ENCODE peak calls at places on chromosomes 13 and 19, in eight cellular contexts. V, L, Q, H, E, X, N and S are unnamed samples.

GRCh38 chr19:49506575-49507105 is 5.8 kb upstream of the FCGRT start:
- DNase-seq in V (no peak), N (peak), L (peak), H (peak), Q (no peak), X (peak), E (no peak), S (peak)

GRCh38 chr19:840519-841206 is at the start of gene PRTN3:
- DNase-seq in L (no peak), X (no peak), E (no peak), V (no peak), N (no peak), Q (no peak), H (no peak), S (no peak)

GRCh38 chr19:991174-991931 is 7.2 kb downstream of the WDR18 start:
- DNase-seq in N (peak), Q (no peak), L (peak), H (no peak), X (peak), E (peak), V (no peak), S (peak)

GRCh38 chr19:11375143-11375948 is 880 bp downstream of the SWSAP1 start:
- DNase-seq in E (no peak), V (peak), L (no peak), H (peak), N (no peak), X (peak), Q (peak), S (no peak)

GRCh38 chr19:33629826-33630375 is 8.1 kb downstream of the CHST8 start:
- DNase-seq in X (no peak), E (no peak), Q (no peak), V (no peak), N (no peak), L (no peak), H (no peak), S (no peak)

GRCh38 chr19:50003810-50004419 is 21.3 kb downstream of the VRK3 start:
- DNase-seq in X (no peak), V (no peak), L (peak), Q (peak), E (peak), N (peak), H (peak), S (peak)

GRCh38 chr13:112870737-112871287 is 98.2 kb upstream of the MCF2L start:
- DNase-seq in H (no peak), L (no peak), N (no peak), Q (no peak), X (no peak), E (no peak), V (no peak), S (no peak)

GRCh38 chr19:19410553-19411550 is 5.4 kb downstream of the GATAD2A start:
- DNase-seq in E (no peak), Q (no peak), X (no peak), N (no peak), H (no peak), V (no peak), L (no peak), S (no peak)

GRCh38 chr13:39297664-39298171 is 259.5 kb downstream of the NHLRC3 start:
- DNase-seq in Q (no peak), L (no peak), X (no peak), H (no peak), V (no peak), N (peak), E (no peak), S (no peak)

GRCh38 chr19:47421844-47422395 is 2.6 kb upstream of the MEIS3 start:
- DNase-seq in X (peak), E (no peak), V (no peak), H (no peak), L (no peak), Q (no peak), N (no peak), S (no peak)

GRCh38 chr19:4606921-4607678 is 32.2 kb upstream of the TNFAIP8L1 start:
- DNase-seq in H (peak), E (peak), N (no peak), V (peak), L (peak), Q (no peak), X (peak), S (no peak)

GRCh38 chr19:57004418-57004817 is 115.4 kb upstream of the USP29 start:
- DNase-seq in V (no peak), E (no peak), N (no peak), L (no peak), H (no peak), Q (no peak), X (no peak), S (no peak)

GRCh38 chr19:47540748-47541147 is 25.9 kb upstream of the NAPA start:
- DNase-seq in X (no peak), N (peak), E (peak), V (no peak), Q (no peak), L (peak), H (peak), S (no peak)

GRCh38 chr13:44221657-44222056 is 152.0 kb upstream of the SERP2 start:
- DNase-seq in X (no peak), V (no peak), Q (no peak), E (no peak), L (no peak), H (no peak), N (no peak), S (no peak)
- TF ChIP-seq CTCF in X (no peak), V (no peak), Q (no peak), E (no peak), L (no peak), H (no peak), N (no peak), S (no peak)

DNA sequence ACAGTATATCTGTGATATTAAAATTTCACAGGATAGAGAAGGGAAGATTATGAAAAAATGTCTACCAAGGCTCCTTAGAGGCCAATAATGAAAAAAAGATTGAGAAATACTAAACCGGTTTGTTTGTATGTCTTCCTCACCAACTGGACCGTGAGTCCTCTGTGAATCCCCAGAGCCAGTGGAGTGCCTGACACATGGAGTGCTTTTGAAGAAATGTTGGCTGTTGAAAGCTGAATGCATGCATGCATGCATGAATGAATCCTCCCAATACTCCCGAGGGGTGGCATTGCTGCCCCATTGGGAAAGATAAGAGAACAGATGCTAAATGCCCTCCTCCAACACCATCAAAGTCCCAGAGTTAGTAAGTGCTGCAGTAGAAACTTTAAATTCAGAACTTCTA is 152.7 kb upstream of the SERP2 start:
- DNase-seq in N (no peak), Q (no peak), H (no peak), E (no peak), V (no peak), X (no peak), L (no peak), S (no peak)
- TF ChIP-seq CTCF in N (no peak), Q (no peak), H (no peak), E (no peak), V (no peak), X (no peak), L (no peak), S (no peak)

DNA sequence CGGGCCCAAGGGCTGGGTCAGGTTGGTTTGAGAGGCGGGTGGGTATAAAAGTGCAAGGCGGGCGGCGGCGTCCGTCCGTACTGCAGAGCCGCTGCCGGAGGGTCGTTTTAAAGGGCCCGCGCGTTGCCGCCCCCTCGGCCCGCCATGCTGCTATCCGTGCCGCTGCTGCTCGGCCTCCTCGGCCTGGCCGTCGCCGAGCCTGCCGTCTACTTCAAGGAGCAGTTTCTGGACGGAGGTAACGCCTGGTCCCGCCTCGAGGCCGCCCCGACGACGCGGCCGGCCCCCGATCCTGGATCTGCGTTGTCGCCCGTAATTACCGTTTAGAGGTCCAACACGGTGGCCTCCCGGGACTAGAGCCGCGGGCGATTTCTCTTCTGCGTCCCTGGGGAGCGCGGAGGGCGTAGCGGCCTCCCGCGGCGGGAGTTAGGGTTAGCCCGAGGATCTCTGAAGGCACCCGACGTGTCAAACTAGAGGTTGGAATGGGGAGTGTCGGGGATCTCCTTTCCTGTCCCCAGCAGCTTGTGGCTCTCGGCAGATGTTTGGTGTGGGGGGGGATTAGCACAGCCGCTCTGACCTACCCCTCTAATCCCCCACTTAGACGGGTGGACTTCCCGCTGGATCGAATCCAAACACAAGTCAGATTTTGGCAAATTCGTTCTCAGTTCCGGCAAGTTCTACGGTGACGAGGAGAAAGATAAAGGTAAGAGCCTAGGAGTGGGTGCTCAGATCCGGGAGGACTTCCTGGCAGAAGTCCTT is at the start of gene CALR:
- DNase-seq in V (no peak), X (no peak), H (peak), E (peak), L (peak), N (peak), Q (no peak), S (no peak)
- TF ChIP-seq CTCF in V (no peak), X (peak), H (no peak), E (peak), L (no peak), N (peak), Q (no peak), S (no peak)

DNA sequence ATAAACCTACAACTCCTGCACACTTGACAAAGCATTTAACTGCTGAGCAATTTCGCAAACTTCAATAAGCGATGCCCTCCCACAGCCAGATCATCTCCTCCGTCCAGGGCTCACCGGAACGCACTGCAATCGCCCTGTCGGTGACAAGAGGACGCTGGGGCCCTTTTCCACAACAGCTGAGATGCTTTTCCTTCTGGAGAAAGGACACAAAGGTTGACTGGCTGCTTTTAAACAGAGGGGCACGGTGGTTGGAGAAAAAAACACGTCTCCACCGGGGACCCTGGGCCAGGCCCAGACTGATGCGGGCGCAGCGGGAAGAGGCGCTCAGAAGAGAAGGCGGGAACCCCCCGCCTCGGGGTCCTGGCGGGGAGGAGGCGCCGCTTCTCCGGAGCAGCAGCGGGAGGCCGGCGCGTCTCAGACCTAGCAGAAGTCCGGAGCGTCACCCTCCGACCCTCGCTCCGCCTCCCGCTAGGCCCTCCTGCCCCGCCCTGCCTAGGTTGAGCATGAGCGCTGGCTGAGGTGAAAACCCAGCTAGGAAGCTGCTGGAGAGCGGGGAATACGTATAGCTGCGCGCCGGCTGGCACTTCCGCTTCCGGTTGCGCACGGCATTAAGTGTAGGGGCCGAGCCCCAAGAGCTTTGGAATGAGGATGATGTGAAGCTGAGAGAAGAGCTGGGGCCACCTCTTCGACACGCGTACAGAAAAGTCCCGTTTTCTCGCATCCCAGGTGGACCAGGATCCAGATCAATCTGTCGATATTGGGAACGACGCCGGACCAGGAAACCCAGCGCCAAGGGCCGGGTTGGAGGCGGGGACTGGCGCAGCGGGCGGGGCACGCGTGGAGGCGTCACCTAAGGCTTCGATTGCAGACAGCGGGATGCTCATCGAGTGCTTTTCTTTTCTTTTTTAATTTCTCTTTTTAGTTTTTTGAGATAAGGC is at the start of gene ZNF846:
- DNase-seq in L (peak), V (peak), X (peak), N (peak), Q (peak), E (peak), H (peak), S (peak)
- TF ChIP-seq CTCF in L (no peak), V (no peak), X (no peak), N (no peak), Q (no peak), E (no peak), H (no peak), S (no peak)

DNA sequence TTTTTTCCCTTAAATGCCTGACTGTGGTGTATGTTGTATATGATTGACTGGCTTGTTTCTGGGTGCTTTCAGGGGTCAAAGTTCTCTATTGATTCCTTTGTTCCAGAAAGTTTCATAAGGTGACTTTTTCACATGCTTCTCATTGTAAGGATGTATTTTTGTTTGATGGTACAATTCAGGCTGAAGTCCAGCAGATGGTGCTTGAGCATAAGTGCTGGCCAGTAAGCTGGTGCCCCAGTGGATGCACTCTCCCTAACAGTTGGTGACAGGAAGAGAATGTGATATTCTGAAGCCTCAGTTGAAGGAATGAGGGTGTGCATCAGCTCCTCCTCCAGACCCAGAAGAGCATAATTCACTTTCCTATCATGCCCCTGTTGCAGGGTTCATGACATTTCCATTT is 1941.6 kb upstream of the PRR20A start:
- DNase-seq in H (no peak), X (no peak), Q (no peak), N (no peak), E (no peak), V (no peak), L (no peak), S (peak)
- TF ChIP-seq CTCF in H (no peak), X (peak), Q (no peak), N (no peak), E (no peak), V (no peak), L (no peak), S (peak)

GRCh38 chr19:38373907-38374331 is 452 bp upstream of the PSMD8 start:
- DNase-seq in H (no peak), V (no peak), X (no peak), E (no peak), N (no peak), Q (no peak), L (no peak), S (no peak)
- TF ChIP-seq CTCF in H (no peak), V (no peak), X (no peak), E (no peak), N (no peak), Q (no peak), L (peak), S (no peak)

GRCh38 chr19:43505186-43505456 is 575 bp upstream of the PHLDB3 start:
- DNase-seq in V (no peak), Q (no peak), H (no peak), X (no peak), L (no peak), N (no peak), E (no peak), S (no peak)

GRCh38 chr19:43503501-43504425 is 783 bp downstream of the PHLDB3 start:
- DNase-seq in X (peak), V (peak), Q (peak), N (peak), H (peak), E (peak), L (peak), S (peak)

GRCh38 chr19:43505941-43506340 is 1.4 kb upstream of the PHLDB3 start:
- DNase-seq in Q (no peak), N (no peak), E (no peak), L (no peak), X (no peak), V (no peak), H (no peak), S (no peak)

GRCh38 chr19:43506629-43507028 is 2.1 kb upstream of the PHLDB3 start:
- DNase-seq in Q (no peak), E (no peak), L (no peak), V (no peak), N (no peak), X (no peak), H (no peak), S (no peak)

DNA sequence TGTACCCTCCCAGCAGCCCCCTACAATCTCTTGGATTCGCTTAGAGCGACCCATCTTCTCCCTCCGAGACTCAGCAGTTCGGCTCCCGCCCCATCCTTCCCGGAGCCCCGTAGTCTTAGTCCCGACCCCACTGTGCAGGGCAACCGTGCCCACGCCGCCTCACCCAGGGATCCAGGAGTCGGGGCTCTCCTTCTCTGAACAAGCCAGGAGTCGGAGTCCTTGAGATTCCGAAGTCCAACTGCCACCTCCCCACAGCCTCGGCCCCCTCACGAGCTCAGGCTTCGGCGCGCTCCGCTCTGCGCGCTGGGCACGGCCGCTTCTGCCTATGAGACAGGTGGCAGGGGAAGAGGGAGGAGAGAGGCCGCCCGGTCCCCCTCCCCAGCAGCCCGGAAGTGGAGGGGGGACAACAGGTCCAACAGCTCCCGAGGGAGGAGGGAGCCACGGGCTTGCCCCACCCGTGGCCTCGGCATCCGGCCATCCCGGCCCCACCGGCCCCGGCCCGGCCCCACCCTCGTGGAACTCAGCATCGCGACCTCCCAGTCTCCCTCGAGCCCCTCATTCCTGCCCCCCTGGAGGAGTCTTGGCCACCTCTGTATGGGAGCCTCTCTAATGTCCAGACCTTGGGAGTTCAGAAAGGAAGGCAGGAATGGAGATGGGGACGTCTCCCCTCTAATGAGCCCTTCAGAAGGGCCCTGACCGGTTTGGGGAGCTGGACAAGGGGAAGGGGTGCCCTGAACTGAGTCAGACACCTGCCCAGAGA is at the start of gene PHLDB3:
- DNase-seq in E (no peak), L (no peak), X (peak), V (peak), H (peak), N (no peak), Q (no peak), S (no peak)
- TF ChIP-seq CTCF in E (no peak), L (no peak), X (peak), V (no peak), H (no peak), N (no peak), Q (no peak), S (no peak)

DNA sequence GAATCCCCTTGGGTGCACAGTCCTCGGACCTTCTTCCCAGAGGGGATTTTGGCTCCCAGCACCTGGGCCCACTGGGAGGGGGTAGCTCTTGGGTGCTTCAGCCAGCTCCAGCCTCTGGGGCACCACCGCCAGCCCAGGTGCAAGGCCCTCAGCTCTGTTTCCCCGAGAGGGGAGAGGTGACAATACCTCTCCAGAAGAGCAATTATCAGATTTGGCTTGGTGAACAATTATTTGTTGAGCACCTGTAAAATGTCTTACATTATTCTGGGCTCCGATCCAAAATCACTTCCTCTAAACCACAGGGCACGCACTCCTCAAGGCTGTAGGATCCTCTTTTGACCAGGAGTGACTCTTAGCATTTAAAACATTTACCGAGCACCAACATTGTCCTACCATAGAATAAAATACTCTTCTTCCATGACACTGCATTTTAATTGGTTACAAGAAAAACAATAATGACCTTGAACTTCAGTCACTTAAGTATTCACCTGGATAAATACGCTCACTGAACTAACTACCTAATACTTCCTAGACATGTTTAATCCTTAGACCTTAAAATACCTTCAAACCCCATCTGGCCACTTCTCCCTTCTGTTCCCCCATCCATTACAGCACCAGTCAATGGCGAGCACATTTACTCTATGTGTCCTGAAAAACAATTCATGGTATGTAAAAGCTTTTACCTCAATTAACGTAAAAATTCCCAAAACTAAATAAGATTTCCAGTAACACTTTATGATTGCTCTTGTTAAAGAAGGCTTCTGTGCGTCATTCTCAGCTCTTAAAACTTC is 54.8 kb downstream of the ABCC4 start:
- DNase-seq in H (no peak), N (no peak), X (no peak), Q (no peak), V (no peak), E (no peak), L (no peak), S (peak)
- TF ChIP-seq CTCF in H (no peak), N (no peak), X (no peak), Q (no peak), V (no peak), E (no peak), L (no peak), S (no peak)

GRCh38 chr13:92074658-92075057 is 676.2 kb downstream of the GPC5 start:
- DNase-seq in L (no peak), E (peak), N (peak), Q (no peak), H (peak), X (peak), V (no peak), S (peak)
- TF ChIP-seq CTCF in L (no peak), E (peak), N (peak), Q (no peak), H (no peak), X (peak), V (peak), S (peak)